ENCODE peak calls at places on chromosomes 12 and 14, in six cellular contexts. P is left ventricle myocardium inferior, V is endodermal cell, C is left lung, G is GM23338, A is spleen. J is an unnamed sample.

GRCh38 chr14:89246290-89246689 is 170.7 kb downstream of the FOXN3 start:
- DNase-seq in P (no peak), V (no peak), C (no peak), G (no peak), A (no peak), J (no peak)

GRCh38 chr12:29561736-29562135 is 64.2 kb upstream of the OVCH1 start:
- DNase-seq in P (no peak), V (no peak), C (no peak), G (no peak), A (no peak), J (no peak)

GRCh38 chr12:33588725-33589405 is 149.2 kb upstream of the SYT10 start:
- DNase-seq in P (no peak), V (no peak), C (no peak), G (no peak), A (no peak), J (no peak)

GRCh38 chr12:108289342-108290131 is 49.6 kb downstream of the CMKLR1 start:
- DNase-seq in P (peak; percentile 72), V (peak; percentile 55), C (no peak), G (no peak), A (no peak), J (no peak)

GRCh38 chr12:91099373-91099772 is 11.9 kb downstream of the LUM start:
- DNase-seq in P (no peak), V (no peak), C (no peak), G (no peak), A (no peak), J (no peak)

GRCh38 chr14:55610717-55611370 is 30.8 kb downstream of the KTN1 start:
- DNase-seq in P (no peak), V (peak; percentile 54), C (no peak), G (peak; percentile 49), A (no peak), J (no peak)

GRCh38 chr14:94681300-94682060 is 69.3 kb downstream of the SERPINA3 start:
- DNase-seq in P (no peak), V (peak; percentile 86), C (no peak), G (peak; percentile 80), A (no peak), J (no peak)

GRCh38 chr12:57454566-57455373 is at the start of gene INHBE:
- DNase-seq in P (no peak), V (peak; percentile 97), C (no peak), G (peak; percentile 97), A (peak; percentile 72), J (no peak)

GRCh38 chr12:65879878-65880277 is 55.6 kb downstream of the HMGA2 start:
- DNase-seq in P (no peak), V (no peak), C (no peak), G (no peak), A (no peak), J (no peak)

GRCh38 chr12:98908866-98909265 is 263.8 kb downstream of the APAF1 start:
- DNase-seq in P (no peak), V (no peak), C (no peak), G (no peak), A (no peak), J (no peak)

GRCh38 chr12:6715130-6715529 is 8.7 kb upstream of the COPS7A start:
- DNase-seq in P (no peak), V (no peak), C (no peak), G (no peak), A (no peak), J (no peak)

GRCh38 chr14:32397871-32398640 is 69.0 kb downstream of the AKAP6 start:
- DNase-seq in P (no peak), V (no peak), C (no peak), G (no peak), A (no peak), J (no peak)

GRCh38 chr12:57810450-57810849 is 8.1 kb downstream of the AVIL start:
- DNase-seq in P (no peak), V (no peak), C (no peak), G (no peak), A (peak; percentile 25), J (no peak)

GRCh38 chr12:74111688-74112360 is 425.8 kb upstream of the ATXN7L3B start:
- DNase-seq in P (no peak), V (peak; percentile 94), C (no peak), G (peak; percentile 80), A (no peak), J (no peak)

GRCh38 chr12:116924558-116925453 is 14.1 kb downstream of the FBXW8 start:
- DNase-seq in P (no peak), V (peak; percentile 73), C (no peak), G (no peak), A (no peak), J (no peak)

GRCh38 chr14:61866932-61867920 is 105.0 kb downstream of the SNAPC1 start:
- DNase-seq in P (no peak), V (no peak), C (no peak), G (no peak), A (no peak), J (no peak)

GRCh38 chr12:117762143-117762542 is 206.6 kb downstream of the KSR2 start:
- DNase-seq in P (no peak), V (peak; percentile 14), C (no peak), G (no peak), A (no peak), J (no peak)

GRCh38 chr12:6336859-6337744 is 4.8 kb downstream of the TNFRSF1A start:
- DNase-seq in P (no peak), V (no peak), C (no peak), G (no peak), A (peak; percentile 89), J (no peak)

GRCh38 chr14:98725196-98725595 is 546.8 kb downstream of the BCL11B start:
- DNase-seq in P (no peak), V (no peak), C (no peak), G (no peak), A (no peak), J (no peak)

GRCh38 chr12:52630609-52631200 is 12.3 kb upstream of the KRT73 start:
- DNase-seq in P (no peak), V (peak; percentile 23), C (no peak), G (no peak), A (peak; percentile 15), J (no peak)

GRCh38 chr12:39586811-39587210 is 32.8 kb downstream of the ABCD2 start:
- DNase-seq in P (no peak), V (no peak), C (no peak), G (no peak), A (no peak), J (no peak)

GRCh38 chr12:24021164-24021502 is 71.7 kb upstream of the SOX5 start:
- DNase-seq in P (no peak), V (no peak), C (no peak), G (no peak), A (no peak), J (no peak)

GRCh38 chr14:89793367-89793716 is 161.2 kb downstream of the EFCAB11 start:
- DNase-seq in P (no peak), V (no peak), C (no peak), G (no peak), A (no peak), J (no peak)

GRCh38 chr12:1220127-1221092 is 229.4 kb downstream of the ERC1 start:
- DNase-seq in P (no peak), V (no peak), C (peak; percentile 37), G (no peak), A (no peak), J (no peak)

GRCh38 chr14:66496188-66496807 is 10.1 kb downstream of the CCDC196 start:
- DNase-seq in P (no peak), V (no peak), C (no peak), G (no peak), A (no peak), J (no peak)

GRCh38 chr12:132458441-132459225 is 31.3 kb upstream of the FBRSL1 start:
- DNase-seq in P (no peak), V (no peak), C (peak; percentile 38), G (no peak), A (peak; percentile 72), J (no peak)

GRCh38 chr12:132462778-132463177 is 27.2 kb upstream of the FBRSL1 start:
- DNase-seq in P (no peak), V (no peak), C (peak; percentile 18), G (no peak), A (no peak), J (no peak)

GRCh38 chr12:132459270-132459669 is 30.7 kb upstream of the FBRSL1 start:
- DNase-seq in P (no peak), V (no peak), C (peak; percentile 63), G (no peak), A (peak; percentile 64), J (no peak)

GRCh38 chr12:132461526-132461925 is 28.4 kb upstream of the FBRSL1 start:
- DNase-seq in P (no peak), V (no peak), C (peak; percentile 37), G (no peak), A (no peak), J (no peak)

GRCh38 chr12:132460571-132460970 is 29.4 kb upstream of the FBRSL1 start:
- DNase-seq in P (no peak), V (peak; percentile 80), C (peak; percentile 49), G (peak; percentile 83), A (no peak), J (no peak)
- TF ChIP-seq CTCF in P (no peak), V (peak; percentile 71), C (peak; percentile 28), G (peak; percentile 78), A (peak; percentile 9), J (peak; percentile 28)

DNA sequence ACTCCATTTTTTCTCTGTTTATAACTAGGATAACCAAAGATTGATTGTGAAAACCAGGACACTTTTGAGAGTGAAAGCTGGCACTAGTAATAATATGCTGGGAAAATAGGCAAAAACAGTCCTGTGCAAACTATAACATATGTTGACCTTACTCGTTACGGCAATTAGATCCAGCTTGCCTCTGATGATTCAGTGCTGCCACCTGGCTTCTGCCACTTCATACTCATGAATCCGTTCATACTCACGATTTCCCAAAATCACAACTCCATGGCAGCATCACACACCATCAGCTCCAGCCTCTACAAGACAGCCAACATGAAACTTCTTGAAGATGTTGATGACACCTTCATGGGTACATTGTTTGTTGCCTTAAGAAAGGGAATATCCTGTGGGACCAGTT is 49.1 kb upstream of the CAND1 start:
- DNase-seq in P (peak; percentile 16), V (peak; percentile 72), C (no peak), G (peak; percentile 48), A (no peak), J (no peak)
- TF ChIP-seq CTCF in P (peak; percentile 58), V (peak; percentile 74), C (no peak), G (peak; percentile 60), A (no peak), J (no peak)

GRCh38 chr14:64728106-64728505 is 23.9 kb downstream of the PLEKHG3 start:
- DNase-seq in P (peak; percentile 13), V (peak; percentile 30), C (no peak), G (no peak), A (peak; percentile 74), J (no peak)

GRCh38 chr14:64730061-64730440 is 25.8 kb downstream of the PLEKHG3 start:
- DNase-seq in P (peak; percentile 8), V (peak; percentile 20), C (no peak), G (no peak), A (peak; percentile 57), J (no peak)

GRCh38 chr14:64728856-64729255 is 24.6 kb downstream of the PLEKHG3 start:
- DNase-seq in P (no peak), V (no peak), C (no peak), G (no peak), A (peak; percentile 61), J (no peak)

GRCh38 chr14:64730681-64731080 is 26.5 kb downstream of the PLEKHG3 start:
- DNase-seq in P (peak; percentile 12), V (peak; percentile 37), C (no peak), G (no peak), A (peak; percentile 70), J (no peak)

GRCh38 chr14:64729386-64730060 is 25.3 kb downstream of the PLEKHG3 start:
- DNase-seq in P (peak; percentile 61), V (peak; percentile 30), C (no peak), G (no peak), A (peak; percentile 62), J (no peak)
- TF ChIP-seq CTCF in P (no peak), V (no peak), C (no peak), G (no peak), A (no peak), J (no peak)

GRCh38 chr14:72178517-72178916 is 246.3 kb downstream of the RGS6 start:
- DNase-seq in P (no peak), V (no peak), C (no peak), G (peak; percentile 44), A (no peak), J (no peak)
- TF ChIP-seq CTCF in P (no peak), V (peak; percentile 62), C (no peak), G (peak; percentile 68), A (no peak), J (no peak)